ENCODE peak calls at places on chromosome 7, in five cellular contexts. I, H, K, F and J are unnamed samples.

GRCh38 chr7:115094163-115094562 is 172.3 kb downstream of the MDFIC start:
- DNase-seq in F (no peak), K (no peak), I (peak; percentile 11), H (no peak), J (no peak)

GRCh38 chr7:152336754-152337368 is 98.9 kb downstream of the KMT2C start:
- DNase-seq in K (no peak), F (peak; percentile 52), I (no peak), H (peak; percentile 6), J (no peak)

GRCh38 chr7:51316262-51316665 is 345 bp downstream of the COBL start:
- DNase-seq in I (no peak), H (peak; percentile 35), K (no peak), F (peak; percentile 47), J (no peak)

GRCh38 chr7:3979956-3980643 is 679.0 kb downstream of the SDK1 start:
- DNase-seq in K (no peak), I (no peak), H (no peak), F (peak; percentile 34), J (no peak)

GRCh38 chr7:114085592-114086490 is 167.0 kb upstream of the PPP1R3A start:
- DNase-seq in H (peak; percentile 86), K (peak; percentile 81), I (no peak), F (peak; percentile 76), J (no peak)

GRCh38 chr7:115009139-115009538 is 87.2 kb downstream of the MDFIC start:
- DNase-seq in H (no peak), I (no peak), F (no peak), K (no peak), J (no peak)

GRCh38 chr7:80095545-80095944 is 39.1 kb upstream of the GNAI1 start:
- DNase-seq in H (no peak), K (no peak), F (peak; percentile 28), I (no peak), J (no peak)

GRCh38 chr7:100472854-100473499 is 6.0 kb downstream of the TSC22D4 start:
- DNase-seq in K (no peak), F (no peak), I (no peak), H (no peak), J (no peak)

GRCh38 chr7:98831641-98832221 is 38.1 kb downstream of the TMEM130 start:
- DNase-seq in H (no peak), F (no peak), I (no peak), K (no peak), J (no peak)

GRCh38 chr7:30255096-30255769 is 29.2 kb upstream of the ZNRF2 start:
- DNase-seq in I (no peak), H (no peak), K (no peak), F (no peak), J (no peak)

GRCh38 chr7:465710-466400 is 53.8 kb downstream of the PDGFA start:
- DNase-seq in F (no peak), I (no peak), H (no peak), K (no peak), J (no peak)

GRCh38 chr7:44284881-44285541 is 40.4 kb downstream of the CAMK2B start:
- DNase-seq in H (no peak), I (no peak), F (no peak), K (no peak), J (no peak)

GRCh38 chr7:101542527-101543241 is 86.4 kb downstream of the MYL10 start:
- DNase-seq in H (peak; percentile 29), I (no peak), K (no peak), F (peak; percentile 75), J (no peak)

GRCh38 chr7:54678763-54679396 is 80.1 kb downstream of the SEC61G start:
- DNase-seq in I (no peak), H (no peak), K (no peak), F (no peak), J (no peak)

GRCh38 chr7:43302211-43302711 is 189.8 kb downstream of the HECW1 start:
- DNase-seq in K (no peak), F (peak; percentile 88), H (no peak), I (peak; percentile 8), J (peak; percentile 22)

GRCh38 chr7:620885-621284 is 101.2 kb upstream of the PDGFA start:
- DNase-seq in K (no peak), H (no peak), I (no peak), F (no peak), J (no peak)

GRCh38 chr7:152574892-152575511 is 100.9 kb downstream of the XRCC2 start:
- DNase-seq in K (no peak), I (no peak), F (no peak), H (no peak), J (no peak)